ENCODE peak calls at places on chromosomes 1 and 21, in ten cellular contexts. V, L, D, K, C, Y, B, U, G and H are unnamed samples.

GRCh38 chr1:26127235-26128163 is 15.9 kb downstream of the PDIK1L start:
- DNase-seq in C (no peak), U (no peak), D (no peak), V (peak), K (no peak), G (no peak), L (no peak), Y (no peak), B (no peak), H (no peak)

GRCh38 chr1:204641936-204642335 is 43.6 kb downstream of the LRRN2 start:
- DNase-seq in Y (no peak), V (no peak), G (no peak), L (no peak), U (no peak), B (no peak), D (no peak), K (no peak), C (no peak), H (no peak)

GRCh38 chr1:183370399-183371058 is 47.7 kb downstream of the NMNAT2 start:
- DNase-seq in D (no peak), G (no peak), Y (no peak), U (peak), V (peak), K (no peak), B (no peak), L (no peak), C (no peak), H (no peak)

GRCh38 chr1:223680188-223680587 is 14.7 kb upstream of the CAPN8 start:
- DNase-seq in K (no peak), B (no peak), L (no peak), G (no peak), C (no peak), U (no peak), Y (no peak), V (no peak), D (no peak), H (no peak)

GRCh38 chr1:230379928-230380327 is 46.2 kb downstream of the PGBD5 start:
- DNase-seq in U (no peak), L (no peak), V (no peak), G (no peak), Y (no peak), B (no peak), D (no peak), C (no peak), K (no peak), H (no peak)

GRCh38 chr1:235901461-235901860 is 34.8 kb upstream of the LYST start:
- DNase-seq in K (no peak), V (no peak), B (no peak), L (no peak), G (peak), Y (no peak), C (no peak), D (no peak), U (no peak), H (peak)

GRCh38 chr1:220810963-220811362 is 24.2 kb downstream of the MTARC1 start:
- DNase-seq in Y (no peak), C (no peak), U (no peak), G (no peak), K (no peak), V (no peak), B (no peak), D (no peak), L (no peak), H (no peak)

GRCh38 chr1:69673301-69673700 is 105.6 kb downstream of the LRRC7 start:
- DNase-seq in K (no peak), C (no peak), V (peak), L (no peak), D (no peak), B (no peak), G (no peak), U (no peak), Y (no peak), H (no peak)

GRCh38 chr1:169858467-169858866 is 35.2 kb downstream of the SCYL3 start:
- DNase-seq in C (no peak), G (no peak), B (no peak), K (no peak), L (no peak), Y (no peak), V (no peak), D (no peak), U (no peak), H (peak)

GRCh38 chr1:19468397-19468956 is 16.9 kb downstream of the CAPZB start:
- DNase-seq in B (no peak), K (no peak), D (no peak), L (no peak), V (peak), G (no peak), C (no peak), U (no peak), Y (no peak), H (no peak)

GRCh38 chr1:150476754-150477153 is 10.5 kb upstream of the TARS2 start:
- DNase-seq in Y (no peak), V (no peak), K (no peak), C (no peak), B (no peak), L (no peak), D (no peak), G (no peak), U (no peak), H (no peak)

GRCh38 chr1:214187152-214187900 is 93.6 kb upstream of the SMYD2 start:
- DNase-seq in C (no peak), G (no peak), U (no peak), B (peak), Y (no peak), K (no peak), V (no peak), D (no peak), L (peak), H (no peak)

GRCh38 chr21:25329227-25329626 is 278.1 kb downstream of the MRPL39 start:
- DNase-seq in C (no peak), G (peak), K (no peak), Y (no peak), V (no peak), U (no peak), L (no peak), B (no peak), D (no peak), H (peak)

GRCh38 chr1:220875233-220875632 is 4.0 kb upstream of the HLX start:
- DNase-seq in K (no peak), V (no peak), L (no peak), C (no peak), B (no peak), G (no peak), Y (no peak), U (no peak), D (no peak), H (no peak)

GRCh38 chr1:60130703-60131102 is 57.1 kb upstream of the C1orf87 start:
- DNase-seq in U (no peak), V (no peak), B (no peak), D (no peak), C (no peak), K (no peak), Y (no peak), L (no peak), G (peak), H (no peak)

GRCh38 chr1:53541761-53542550 is 82.8 kb downstream of the DMRTB1 start:
- DNase-seq in U (no peak), V (peak), K (no peak), C (peak), B (peak), L (peak), D (no peak), Y (no peak), G (peak), H (peak)

GRCh38 chr21:43346551-43346950 is 80.4 kb downstream of the SIK1 start:
- DNase-seq in V (no peak), K (no peak), U (no peak), G (no peak), C (no peak), B (no peak), L (no peak), D (no peak), Y (no peak), H (no peak)

GRCh38 chr1:58431847-58432246 is 114.7 kb downstream of the OMA1 start:
- DNase-seq in U (no peak), Y (no peak), G (no peak), B (no peak), L (no peak), V (no peak), D (no peak), K (no peak), C (no peak), H (no peak)

GRCh38 chr1:53332188-53332564 is 4.3 kb upstream of the LRP8 start:
- DNase-seq in B (no peak), C (no peak), Y (no peak), V (no peak), U (no peak), D (no peak), L (no peak), K (no peak), G (no peak), H (no peak)

GRCh38 chr1:235821361-235821981 is 45.2 kb downstream of the LYST start:
- DNase-seq in B (no peak), V (no peak), L (no peak), U (no peak), K (no peak), D (no peak), Y (no peak), C (no peak), G (peak), H (peak)

GRCh38 chr1:225891229-225891972 is 2.5 kb upstream of the LEFTY1 start:
- DNase-seq in V (peak), B (no peak), G (no peak), L (no peak), K (no peak), Y (no peak), U (peak), C (no peak), D (no peak), H (no peak)

GRCh38 chr1:162988869-162989268 is 80.3 kb upstream of the RGS4 start:
- DNase-seq in D (no peak), Y (no peak), G (no peak), U (no peak), K (no peak), C (no peak), B (no peak), V (no peak), L (peak), H (no peak)

GRCh38 chr1:112196008-112196588 is 199.9 kb upstream of the CTTNBP2NL start:
- DNase-seq in K (no peak), V (no peak), G (no peak), C (no peak), B (no peak), L (no peak), Y (no peak), U (no peak), D (no peak), H (no peak)

GRCh38 chr1:37052120-37052519 is 17.8 kb upstream of the GRIK3 start:
- DNase-seq in D (no peak), U (no peak), K (no peak), Y (no peak), L (no peak), V (no peak), B (no peak), G (no peak), C (no peak), H (no peak)

GRCh38 chr1:160834945-160835565 is 27.6 kb downstream of the CD244 start:
- DNase-seq in U (peak), D (no peak), Y (no peak), B (no peak), V (peak), C (peak), K (no peak), L (peak), G (peak), H (peak)

GRCh38 chr1:83543222-83543973 is 455.5 kb downstream of the TTLL7 start:
- DNase-seq in C (no peak), Y (no peak), D (no peak), U (no peak), L (no peak), G (no peak), B (no peak), V (no peak), K (no peak), H (no peak)

GRCh38 chr1:194078765-194079164 is 892.4 kb upstream of the B3GALT2 start:
- DNase-seq in V (no peak), G (no peak), U (no peak), Y (no peak), B (no peak), C (no peak), K (no peak), L (no peak), D (no peak), H (no peak)

GRCh38 chr1:197195100-197195499 is 48.6 kb upstream of the ASPM start:
- DNase-seq in B (no peak), Y (no peak), L (no peak), U (no peak), C (no peak), K (no peak), V (no peak), D (no peak), G (peak), H (no peak)

GRCh38 chr1:186828612-186829542 is at the start of gene PLA2G4A:
- DNase-seq in G (peak), C (no peak), Y (no peak), D (peak), B (no peak), L (peak), U (peak), V (peak), K (no peak), H (peak)

GRCh38 chr1:103129255-103129654 is 20.9 kb upstream of the COL11A1 start:
- DNase-seq in V (no peak), B (no peak), C (no peak), U (no peak), G (peak), D (no peak), L (no peak), K (no peak), Y (no peak), H (peak)

GRCh38 chr1:14474856-14475255 is 123.6 kb upstream of the KAZN start:
- DNase-seq in C (no peak), Y (no peak), L (no peak), V (no peak), B (no peak), D (no peak), U (no peak), K (no peak), G (no peak), H (no peak)

GRCh38 chr1:53311104-53311908 is 16.6 kb downstream of the LRP8 start:
- DNase-seq in Y (no peak), U (no peak), G (no peak), C (no peak), V (no peak), B (no peak), D (no peak), K (no peak), L (no peak), H (no peak)

DNA sequence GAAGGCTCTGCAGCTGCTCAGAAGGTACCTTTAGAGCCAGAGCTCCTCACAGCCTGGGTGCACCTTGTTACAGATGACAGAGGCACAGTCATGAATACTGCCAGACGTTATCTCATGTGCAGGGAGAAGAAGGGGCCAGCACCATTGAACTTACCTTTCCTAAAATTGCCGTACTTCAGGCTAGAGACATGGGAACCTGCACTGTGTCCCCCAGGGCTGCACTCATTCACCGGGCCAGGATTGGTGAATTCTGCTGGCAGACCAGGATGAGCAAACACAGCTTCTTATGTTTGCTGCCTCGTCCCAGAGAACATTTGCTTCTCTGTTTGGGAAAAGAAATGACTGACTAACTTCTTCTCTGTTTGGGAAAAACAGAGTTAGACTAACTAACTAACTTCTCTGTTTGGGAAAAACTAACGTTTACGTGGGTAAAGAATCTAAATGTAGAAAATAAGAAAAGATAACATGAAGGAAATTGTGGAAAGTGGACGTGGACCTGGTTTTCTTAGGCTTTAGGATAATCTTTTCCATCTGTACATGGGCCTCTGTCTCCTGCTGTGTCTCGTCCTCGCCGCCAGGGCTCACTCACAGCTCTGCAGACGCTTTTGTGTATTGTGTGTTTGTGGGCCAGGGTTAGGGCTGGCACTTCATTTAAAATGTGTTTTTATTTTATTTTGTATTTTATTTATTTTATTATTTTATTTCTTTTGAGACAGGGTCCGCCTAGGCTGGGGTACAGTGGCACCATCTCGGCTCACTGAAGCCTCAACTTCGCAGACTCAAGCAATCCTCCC is 9.9 kb downstream of the OBSCN start:
- DNase-seq in U (no peak), B (no peak), D (no peak), K (no peak), L (no peak), C (no peak), G (no peak), Y (no peak), V (no peak), H (no peak)
- TF ChIP-seq CTCF in U (no peak), B (no peak), D (no peak), K (no peak), L (peak), C (no peak), G (no peak), Y (no peak), V (no peak), H (peak)

GRCh38 chr1:22658385-22659163 is 5.5 kb downstream of the C1QB start:
- DNase-seq in Y (no peak), G (no peak), B (no peak), U (no peak), D (no peak), C (no peak), L (no peak), V (no peak), K (no peak), H (no peak)
- TF ChIP-seq CTCF in Y (peak), G (no peak), B (no peak), U (no peak), D (no peak), C (peak), L (no peak), V (no peak), K (no peak), H (peak)

GRCh38 chr1:94852758-94853157 is 32.6 kb downstream of the SLC44A3 start:
- DNase-seq in K (no peak), G (peak), D (no peak), C (no peak), V (no peak), L (no peak), Y (no peak), U (no peak), B (no peak), H (no peak)
- TF ChIP-seq CTCF in K (no peak), G (no peak), D (peak), C (peak), V (no peak), L (no peak), Y (no peak), U (no peak), B (no peak), H (peak)

DNA sequence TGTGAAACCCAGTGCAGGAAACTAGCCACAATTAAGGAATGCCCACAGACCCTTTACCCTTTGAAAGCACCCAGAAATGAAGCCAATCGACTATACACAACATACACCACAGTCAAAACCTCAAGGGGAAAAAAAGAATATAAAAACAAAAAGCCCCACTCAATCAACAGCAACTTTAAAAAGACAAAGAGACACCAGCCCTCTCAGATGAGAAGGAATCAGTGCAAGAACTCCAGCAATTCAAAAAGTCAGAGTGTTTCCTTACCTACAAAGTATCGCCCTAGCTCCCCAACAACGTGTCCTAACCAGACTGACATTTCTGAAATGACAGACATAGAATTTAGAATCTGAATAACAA is 147.7 kb downstream of the CHD1L start:
- DNase-seq in L (peak), G (no peak), K (no peak), B (no peak), Y (no peak), D (no peak), C (no peak), U (no peak), V (no peak), H (no peak)
- TF ChIP-seq CTCF in L (no peak), G (no peak), K (no peak), B (no peak), Y (no peak), D (no peak), C (peak), U (no peak), V (no peak), H (peak)

DNA sequence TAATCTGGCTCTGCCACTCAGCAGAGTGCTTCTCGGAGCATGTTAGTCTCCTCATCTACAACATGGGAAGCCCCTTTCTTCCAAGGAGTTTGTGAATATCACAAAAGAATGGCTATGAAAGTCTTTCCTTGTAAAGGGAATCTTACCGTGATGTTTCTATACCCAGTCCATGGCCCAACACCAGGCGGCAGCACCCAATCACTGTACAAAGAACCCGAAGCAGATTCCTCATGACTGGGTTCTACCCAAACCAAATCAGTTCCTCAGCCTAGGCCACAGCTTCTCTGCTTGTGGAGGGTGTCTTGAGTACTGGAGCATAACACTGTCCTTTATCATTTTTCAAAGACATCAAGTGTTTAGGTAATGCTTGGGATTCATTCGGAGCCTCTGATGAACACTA is 16.6 kb upstream of the SLFNL1 start:
- DNase-seq in U (no peak), L (peak), Y (no peak), D (no peak), G (peak), K (no peak), V (no peak), C (no peak), B (no peak), H (no peak)
- TF ChIP-seq CTCF in U (no peak), L (peak), Y (no peak), D (no peak), G (peak), K (no peak), V (no peak), C (no peak), B (no peak), H (peak)

GRCh38 chr1:92784639-92785500 is at the start of gene EVI5:
- DNase-seq in V (peak), L (peak), C (peak), K (peak), D (peak), Y (peak), U (peak), B (peak), G (peak), H (peak)
- TF ChIP-seq CTCF in V (peak), L (no peak), C (no peak), K (no peak), D (no peak), Y (peak), U (no peak), B (no peak), G (peak), H (no peak)

DNA sequence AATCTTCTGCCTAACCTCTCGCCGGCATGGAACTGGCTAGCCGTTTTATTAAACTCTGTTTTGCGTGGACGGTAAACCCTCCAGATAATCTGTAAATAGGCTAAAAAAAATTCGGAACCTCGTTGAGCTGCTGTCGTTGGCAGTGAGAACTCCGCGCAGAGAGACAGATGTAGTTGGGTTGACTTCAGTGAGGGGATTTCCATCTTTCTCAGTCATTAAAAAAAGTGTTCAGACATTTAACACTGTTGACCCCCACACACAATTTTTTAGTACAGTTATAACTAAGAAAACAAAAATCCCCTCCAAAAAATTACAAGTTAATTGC is 462 bp downstream of the PARK7 start:
- DNase-seq in D (no peak), L (no peak), Y (no peak), K (no peak), U (no peak), V (no peak), C (no peak), G (no peak), B (no peak), H (no peak)
- TF ChIP-seq CTCF in D (no peak), L (no peak), Y (no peak), K (no peak), U (no peak), V (no peak), C (no peak), G (no peak), B (no peak), H (no peak)